ENCODE peak calls at places on chromosome 14, in ten cellular contexts. One of them, this sample, is unnamed.
A peak's percentile ranks its signal among the peaks of the same experiment; 100 is the strongest.

GRCh38 chr14:105143451-105144230 is 24.9 kb downstream of the JAG2 start:
- DNase-seq in SK-N-SH: peak; percentile 25
- DNase-seq in Karpas-422: no peak
- DNase-seq in cardiac muscle cell: no peak
- DNase-seq in CD8-positive, alpha-beta memory T cell: no peak
- DNase-seq in kidney epithelial cell: no peak
- DNase-seq in choroid plexus epithelial cell: no peak
- DNase-seq in ascending aorta: no peak
- DNase-seq in astrocyte of the spinal cord: no peak
- DNase-seq in adipocyte: no peak
- DNase-seq in this sample: no peak

GRCh38 chr14:88621090-88621489 is 58.3 kb downstream of the ZC3H14 start:
- DNase-seq in ascending aorta: no peak
- DNase-seq in kidney epithelial cell: no peak
- DNase-seq in cardiac muscle cell: no peak
- DNase-seq in CD8-positive, alpha-beta memory T cell: no peak
- DNase-seq in adipocyte: peak; percentile 16
- DNase-seq in Karpas-422: no peak
- DNase-seq in SK-N-SH: no peak
- DNase-seq in astrocyte of the spinal cord: no peak
- DNase-seq in choroid plexus epithelial cell: no peak
- DNase-seq in this sample: no peak

GRCh38 chr14:100679707-100680438 is 46.8 kb upstream of the DLK1 start:
- DNase-seq in cardiac muscle cell: peak; percentile 82
- DNase-seq in SK-N-SH: no peak
- DNase-seq in choroid plexus epithelial cell: peak; percentile 96
- DNase-seq in kidney epithelial cell: peak; percentile 45
- DNase-seq in adipocyte: peak; percentile 90
- DNase-seq in astrocyte of the spinal cord: peak; percentile 91
- DNase-seq in ascending aorta: no peak
- DNase-seq in Karpas-422: no peak
- DNase-seq in CD8-positive, alpha-beta memory T cell: no peak
- DNase-seq in this sample: peak; percentile 62

GRCh38 chr14:105470163-105470811 is 4.3 kb upstream of the CRIP2 start:
- DNase-seq in SK-N-SH: no peak
- DNase-seq in astrocyte of the spinal cord: no peak
- DNase-seq in ascending aorta: no peak
- DNase-seq in cardiac muscle cell: no peak
- DNase-seq in choroid plexus epithelial cell: no peak
- DNase-seq in CD8-positive, alpha-beta memory T cell: no peak
- DNase-seq in adipocyte: no peak
- DNase-seq in kidney epithelial cell: no peak
- DNase-seq in Karpas-422: no peak
- DNase-seq in this sample: no peak

GRCh38 chr14:100842799-100843198 is 16.9 kb downstream of the MEG3 start:
- DNase-seq in astrocyte of the spinal cord: peak; percentile 88
- DNase-seq in Karpas-422: no peak
- DNase-seq in ascending aorta: no peak
- DNase-seq in choroid plexus epithelial cell: peak; percentile 88
- DNase-seq in cardiac muscle cell: peak; percentile 75
- DNase-seq in CD8-positive, alpha-beta memory T cell: no peak
- DNase-seq in adipocyte: peak; percentile 86
- DNase-seq in kidney epithelial cell: peak; percentile 34
- DNase-seq in SK-N-SH: no peak
- DNase-seq in this sample: peak; percentile 90

GRCh38 chr14:52351561-52352491 is 37.7 kb downstream of the PTGER2 start:
- DNase-seq in ascending aorta: no peak
- DNase-seq in Karpas-422: no peak
- DNase-seq in CD8-positive, alpha-beta memory T cell: no peak
- DNase-seq in astrocyte of the spinal cord: peak; percentile 49
- DNase-seq in cardiac muscle cell: peak; percentile 87
- DNase-seq in SK-N-SH: no peak
- DNase-seq in adipocyte: peak; percentile 70
- DNase-seq in kidney epithelial cell: no peak
- DNase-seq in choroid plexus epithelial cell: peak; percentile 69
- DNase-seq in this sample: peak; percentile 89

GRCh38 chr14:100826371-100827139 is 637 bp downstream of the MEG3 start:
- DNase-seq in astrocyte of the spinal cord: no peak
- DNase-seq in choroid plexus epithelial cell: peak; percentile 20
- DNase-seq in adipocyte: peak; percentile 44
- DNase-seq in ascending aorta: no peak
- DNase-seq in CD8-positive, alpha-beta memory T cell: no peak
- DNase-seq in kidney epithelial cell: no peak
- DNase-seq in SK-N-SH: no peak
- DNase-seq in Karpas-422: no peak
- DNase-seq in cardiac muscle cell: no peak
- DNase-seq in this sample: no peak

GRCh38 chr14:101449114-101449513 is 112.2 kb upstream of the DIO3 start:
- DNase-seq in CD8-positive, alpha-beta memory T cell: no peak
- DNase-seq in ascending aorta: no peak
- DNase-seq in cardiac muscle cell: no peak
- DNase-seq in Karpas-422: no peak
- DNase-seq in SK-N-SH: no peak
- DNase-seq in kidney epithelial cell: no peak
- DNase-seq in astrocyte of the spinal cord: no peak
- DNase-seq in choroid plexus epithelial cell: no peak
- DNase-seq in adipocyte: no peak
- DNase-seq in this sample: no peak

GRCh38 chr14:67569651-67570290 is 30.3 kb downstream of the PIGH start:
- DNase-seq in kidney epithelial cell: no peak
- DNase-seq in Karpas-422: no peak
- DNase-seq in cardiac muscle cell: no peak
- DNase-seq in astrocyte of the spinal cord: no peak
- DNase-seq in CD8-positive, alpha-beta memory T cell: no peak
- DNase-seq in adipocyte: no peak
- DNase-seq in SK-N-SH: no peak
- DNase-seq in choroid plexus epithelial cell: no peak
- DNase-seq in ascending aorta: no peak
- DNase-seq in this sample: no peak

GRCh38 chr14:91866061-91866460 is 1.3 kb downstream of the TC2N start:
- DNase-seq in ascending aorta: no peak
- DNase-seq in CD8-positive, alpha-beta memory T cell: no peak
- DNase-seq in kidney epithelial cell: no peak
- DNase-seq in cardiac muscle cell: peak; percentile 49
- DNase-seq in adipocyte: no peak
- DNase-seq in astrocyte of the spinal cord: peak; percentile 73
- DNase-seq in Karpas-422: no peak
- DNase-seq in choroid plexus epithelial cell: peak; percentile 59
- DNase-seq in SK-N-SH: no peak
- DNase-seq in this sample: peak; percentile 29

GRCh38 chr14:52348796-52349195 is 34.7 kb downstream of the PTGER2 start:
- DNase-seq in SK-N-SH: no peak
- DNase-seq in kidney epithelial cell: no peak
- DNase-seq in CD8-positive, alpha-beta memory T cell: no peak
- DNase-seq in choroid plexus epithelial cell: peak; percentile 80
- DNase-seq in ascending aorta: no peak
- DNase-seq in Karpas-422: no peak
- DNase-seq in adipocyte: peak; percentile 59
- DNase-seq in cardiac muscle cell: peak; percentile 71
- DNase-seq in astrocyte of the spinal cord: peak; percentile 64
- DNase-seq in this sample: peak; percentile 59

GRCh38 chr14:65115615-65116014 is 13.3 kb upstream of the MAX start:
- DNase-seq in choroid plexus epithelial cell: no peak
- DNase-seq in ascending aorta: no peak
- DNase-seq in SK-N-SH: no peak
- DNase-seq in cardiac muscle cell: no peak
- DNase-seq in astrocyte of the spinal cord: no peak
- DNase-seq in Karpas-422: peak; percentile 48
- DNase-seq in adipocyte: no peak
- DNase-seq in CD8-positive, alpha-beta memory T cell: no peak
- DNase-seq in kidney epithelial cell: no peak
- DNase-seq in this sample: no peak

GRCh38 chr14:90820958-90821357 is 4.7 kb upstream of the TTC7B start:
- DNase-seq in kidney epithelial cell: peak; percentile 56
- DNase-seq in astrocyte of the spinal cord: peak; percentile 50
- DNase-seq in CD8-positive, alpha-beta memory T cell: peak; percentile 54
- DNase-seq in ascending aorta: no peak
- DNase-seq in Karpas-422: no peak
- DNase-seq in SK-N-SH: no peak
- DNase-seq in choroid plexus epithelial cell: peak; percentile 48
- DNase-seq in adipocyte: no peak
- DNase-seq in cardiac muscle cell: peak; percentile 36
- DNase-seq in this sample: peak; percentile 12

GRCh38 chr14:67385120-67385519 is 25.0 kb downstream of the EIF2S1 start:
- DNase-seq in choroid plexus epithelial cell: no peak
- DNase-seq in adipocyte: no peak
- DNase-seq in cardiac muscle cell: no peak
- DNase-seq in astrocyte of the spinal cord: no peak
- DNase-seq in SK-N-SH: no peak
- DNase-seq in ascending aorta: no peak
- DNase-seq in CD8-positive, alpha-beta memory T cell: no peak
- DNase-seq in Karpas-422: no peak
- DNase-seq in kidney epithelial cell: no peak
- DNase-seq in this sample: no peak

GRCh38 chr14:22427771-22428228 is 161.2 kb downstream of the DAD1 start:
- DNase-seq in CD8-positive, alpha-beta memory T cell: no peak
- DNase-seq in cardiac muscle cell: peak; percentile 95
- DNase-seq in ascending aorta: no peak
- DNase-seq in kidney epithelial cell: no peak
- DNase-seq in adipocyte: peak; percentile 94
- DNase-seq in astrocyte of the spinal cord: peak; percentile 40
- DNase-seq in Karpas-422: no peak
- DNase-seq in SK-N-SH: no peak
- DNase-seq in choroid plexus epithelial cell: peak; percentile 83
- DNase-seq in this sample: peak; percentile 91

DNA sequence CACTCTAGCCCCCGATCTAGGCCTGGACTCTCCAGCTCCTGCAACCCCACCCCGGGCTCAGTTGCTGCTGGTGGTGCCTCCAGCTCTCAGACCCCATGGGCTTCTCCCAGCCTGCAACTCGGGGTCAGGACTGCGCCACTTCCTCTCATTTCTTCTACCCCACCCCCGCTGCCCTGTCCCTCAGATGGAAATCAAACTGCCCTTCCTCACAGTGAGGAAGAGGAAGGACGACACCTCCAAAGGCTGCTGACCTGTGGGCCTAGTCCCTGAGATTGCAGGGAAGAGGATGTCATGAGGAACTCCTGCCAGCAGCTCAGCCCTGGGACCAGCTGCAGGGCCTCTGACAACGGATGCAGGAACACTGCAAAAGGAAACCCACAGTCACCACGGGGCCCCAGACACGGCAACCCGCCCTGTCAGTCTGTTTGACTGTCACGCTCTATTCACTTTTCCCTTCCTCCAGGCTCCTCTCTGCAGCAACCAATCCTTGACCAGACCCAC is 29.3 kb upstream of the PNMA1 start:
- DNase-seq in Karpas-422: no peak
- DNase-seq in cardiac muscle cell: peak; percentile 38
- DNase-seq in astrocyte of the spinal cord: no peak
- DNase-seq in ascending aorta: no peak
- DNase-seq in choroid plexus epithelial cell: no peak
- DNase-seq in SK-N-SH: no peak
- DNase-seq in adipocyte: no peak
- DNase-seq in kidney epithelial cell: no peak
- DNase-seq in CD8-positive, alpha-beta memory T cell: peak; percentile 45
- DNase-seq in this sample: no peak
- H3K4me3 ChIP-seq in Karpas-422: no peak overlapping the region
- H3K4me3 ChIP-seq in cardiac muscle cell: no peak overlapping the region
- H3K4me3 ChIP-seq in astrocyte of the spinal cord: no peak overlapping the region
- H3K4me3 ChIP-seq in ascending aorta: no peak overlapping the region
- H3K4me3 ChIP-seq in choroid plexus epithelial cell: no peak overlapping the region
- H3K4me3 ChIP-seq in SK-N-SH: no peak overlapping the region
- H3K4me3 ChIP-seq in adipocyte: no peak overlapping the region
- H3K4me3 ChIP-seq in kidney epithelial cell: no peak overlapping the region
- H3K4me3 ChIP-seq in CD8-positive, alpha-beta memory T cell: peak overlapping the region; percentile 62
- H3K4me3 ChIP-seq in this sample: no peak overlapping the region

GRCh38 chr14:21102472-21103164 is 1.8 kb downstream of the TMEM253 start:
- DNase-seq in astrocyte of the spinal cord: no peak
- DNase-seq in kidney epithelial cell: no peak
- DNase-seq in choroid plexus epithelial cell: no peak
- DNase-seq in adipocyte: no peak
- DNase-seq in SK-N-SH: peak; percentile 17
- DNase-seq in Karpas-422: no peak
- DNase-seq in ascending aorta: no peak
- DNase-seq in cardiac muscle cell: peak; percentile 13
- DNase-seq in CD8-positive, alpha-beta memory T cell: no peak
- DNase-seq in this sample: no peak
- H3K4me3 ChIP-seq in astrocyte of the spinal cord: peak overlapping the region; percentile 80
- H3K4me3 ChIP-seq in kidney epithelial cell: peak overlapping the region; percentile 58
- H3K4me3 ChIP-seq in choroid plexus epithelial cell: peak overlapping the region; percentile 85
- H3K4me3 ChIP-seq in adipocyte: peak overlapping the region; percentile 88
- H3K4me3 ChIP-seq in SK-N-SH: peak overlapping the region; percentile 86
- H3K4me3 ChIP-seq in Karpas-422: peak overlapping the region; percentile 96
- H3K4me3 ChIP-seq in ascending aorta: peak overlapping the region; percentile 73
- H3K4me3 ChIP-seq in cardiac muscle cell: no peak overlapping the region
- H3K4me3 ChIP-seq in CD8-positive, alpha-beta memory T cell: no peak overlapping the region
- H3K4me3 ChIP-seq in this sample: peak overlapping the region; percentile 83

DNA sequence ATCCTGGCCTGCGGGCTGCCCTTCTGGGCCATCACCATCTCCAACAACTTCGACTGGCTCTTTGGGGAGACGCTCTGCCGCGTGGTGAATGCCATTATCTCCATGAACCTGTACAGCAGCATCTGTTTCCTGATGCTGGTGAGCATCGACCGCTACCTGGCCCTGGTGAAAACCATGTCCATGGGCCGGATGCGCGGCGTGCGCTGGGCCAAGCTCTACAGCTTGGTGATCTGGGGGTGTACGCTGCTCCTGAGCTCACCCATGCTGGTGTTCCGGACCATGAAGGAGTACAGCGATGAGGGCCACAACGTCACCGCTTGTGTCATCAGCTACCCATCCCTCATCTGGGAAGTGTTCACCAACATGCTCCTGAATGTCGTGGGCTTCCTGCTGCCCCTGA is 15.4 kb upstream of the BDKRB1 start:
- DNase-seq in astrocyte of the spinal cord: no peak
- DNase-seq in Karpas-422: no peak
- DNase-seq in cardiac muscle cell: no peak
- DNase-seq in SK-N-SH: no peak
- DNase-seq in ascending aorta: no peak
- DNase-seq in kidney epithelial cell: no peak
- DNase-seq in CD8-positive, alpha-beta memory T cell: no peak
- DNase-seq in adipocyte: no peak
- DNase-seq in choroid plexus epithelial cell: no peak
- DNase-seq in this sample: no peak
- H3K4me3 ChIP-seq in astrocyte of the spinal cord: no peak overlapping the region
- H3K4me3 ChIP-seq in Karpas-422: no peak overlapping the region
- H3K4me3 ChIP-seq in cardiac muscle cell: no peak overlapping the region
- H3K4me3 ChIP-seq in SK-N-SH: no peak overlapping the region
- H3K4me3 ChIP-seq in ascending aorta: no peak overlapping the region
- H3K4me3 ChIP-seq in kidney epithelial cell: no peak overlapping the region
- H3K4me3 ChIP-seq in CD8-positive, alpha-beta memory T cell: no peak overlapping the region
- H3K4me3 ChIP-seq in adipocyte: no peak overlapping the region
- H3K4me3 ChIP-seq in choroid plexus epithelial cell: no peak overlapping the region
- H3K4me3 ChIP-seq in this sample: no peak overlapping the region

DNA sequence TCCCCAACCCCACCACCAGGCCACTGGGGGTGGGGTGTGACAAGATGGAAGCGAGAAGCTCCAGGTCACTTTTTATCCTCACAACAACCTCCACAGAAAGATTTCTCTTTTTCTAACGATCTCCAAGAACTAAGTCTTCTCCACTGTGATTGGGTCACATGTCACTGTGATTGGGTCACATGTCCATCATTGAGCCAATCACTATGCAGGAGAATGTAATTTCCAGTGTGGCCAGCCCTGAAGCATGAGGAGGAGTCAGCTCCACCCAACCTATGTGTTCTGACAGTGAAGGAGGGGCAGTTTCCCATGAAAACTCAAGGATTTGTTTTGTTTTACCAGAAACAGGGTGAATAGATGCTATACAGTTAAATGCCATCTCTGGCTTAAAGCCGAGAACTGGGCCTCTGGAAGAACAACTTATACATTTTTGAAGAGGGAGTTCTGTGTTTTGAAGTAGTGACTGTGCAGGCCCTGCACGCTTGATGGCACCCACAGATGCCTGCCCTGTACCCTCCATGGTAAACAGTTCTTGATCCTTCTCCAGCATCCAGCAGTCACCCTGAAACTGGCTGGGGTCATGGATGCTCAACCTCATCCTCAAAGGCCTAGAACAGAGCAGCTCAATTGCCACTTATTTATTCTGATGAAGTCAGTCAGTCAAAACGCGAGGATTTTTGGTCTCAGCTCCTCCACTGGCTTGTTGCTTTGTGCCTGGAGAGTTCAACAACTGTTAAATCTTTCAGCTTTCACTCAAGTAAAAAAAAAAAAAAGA is 180.5 kb upstream of the BMP4 start:
- DNase-seq in Karpas-422: no peak
- DNase-seq in astrocyte of the spinal cord: no peak
- DNase-seq in choroid plexus epithelial cell: no peak
- DNase-seq in SK-N-SH: no peak
- DNase-seq in ascending aorta: no peak
- DNase-seq in kidney epithelial cell: no peak
- DNase-seq in adipocyte: no peak
- DNase-seq in CD8-positive, alpha-beta memory T cell: no peak
- DNase-seq in cardiac muscle cell: no peak
- DNase-seq in this sample: no peak
- H3K4me3 ChIP-seq in Karpas-422: no peak overlapping the region
- H3K4me3 ChIP-seq in astrocyte of the spinal cord: no peak overlapping the region
- H3K4me3 ChIP-seq in choroid plexus epithelial cell: no peak overlapping the region
- H3K4me3 ChIP-seq in SK-N-SH: no peak overlapping the region
- H3K4me3 ChIP-seq in ascending aorta: no peak overlapping the region
- H3K4me3 ChIP-seq in kidney epithelial cell: no peak overlapping the region
- H3K4me3 ChIP-seq in adipocyte: no peak overlapping the region
- H3K4me3 ChIP-seq in CD8-positive, alpha-beta memory T cell: no peak overlapping the region
- H3K4me3 ChIP-seq in cardiac muscle cell: no peak overlapping the region
- H3K4me3 ChIP-seq in this sample: no peak overlapping the region

This sample was measured in fibroblast of the aortic adventitia.